ENCODE peak calls at places on chromosomes 13 and 19, in nine cellular contexts. One of them, this sample, is unnamed.

GRCh38 chr13:95709101-95709500 is 32.2 kb downstream of the DNAJC3 start:
- DNase-seq in transverse colon: no peak
- DNase-seq in brain microvascular endothelial cell: no peak
- DNase-seq in astrocyte of the spinal cord: no peak
- DNase-seq in astrocyte of the cerebellum: no peak
- DNase-seq in upper lobe of right lung: no peak
- DNase-seq in heart left ventricle: no peak
- DNase-seq in lower leg skin: no peak
- DNase-seq in CD4-positive, alpha-beta T cell: no peak
- DNase-seq in this sample: no peak

GRCh38 chr19:6056282-6056741 is 54.0 kb downstream of the RFX2 start:
- DNase-seq in astrocyte of the spinal cord: no peak
- DNase-seq in transverse colon: peak; percentile 62
- DNase-seq in astrocyte of the cerebellum: no peak
- DNase-seq in heart left ventricle: no peak
- DNase-seq in lower leg skin: peak; percentile 87
- DNase-seq in CD4-positive, alpha-beta T cell: no peak
- DNase-seq in upper lobe of right lung: no peak
- DNase-seq in brain microvascular endothelial cell: no peak
- DNase-seq in this sample: peak; percentile 13

GRCh38 chr13:20702945-20703784 is at the start of gene IL17D:
- DNase-seq in upper lobe of right lung: peak; percentile 72
- DNase-seq in lower leg skin: peak; percentile 79
- DNase-seq in brain microvascular endothelial cell: no peak
- DNase-seq in astrocyte of the cerebellum: no peak
- DNase-seq in CD4-positive, alpha-beta T cell: no peak
- DNase-seq in transverse colon: peak; percentile 43
- DNase-seq in heart left ventricle: no peak
- DNase-seq in astrocyte of the spinal cord: peak; percentile 16
- DNase-seq in this sample: peak; percentile 37

GRCh38 chr13:71831716-71832115 is 35.3 kb downstream of the DACH1 start:
- DNase-seq in brain microvascular endothelial cell: peak; percentile 9
- DNase-seq in astrocyte of the cerebellum: peak; percentile 3
- DNase-seq in CD4-positive, alpha-beta T cell: no peak
- DNase-seq in astrocyte of the spinal cord: peak; percentile 11
- DNase-seq in transverse colon: no peak
- DNase-seq in lower leg skin: no peak
- DNase-seq in upper lobe of right lung: no peak
- DNase-seq in heart left ventricle: no peak
- DNase-seq in this sample: no peak

GRCh38 chr19:36093146-36093662 is 17.7 kb upstream of the OVOL3 start:
- DNase-seq in upper lobe of right lung: no peak
- DNase-seq in brain microvascular endothelial cell: no peak
- DNase-seq in astrocyte of the spinal cord: no peak
- DNase-seq in lower leg skin: no peak
- DNase-seq in astrocyte of the cerebellum: no peak
- DNase-seq in heart left ventricle: no peak
- DNase-seq in CD4-positive, alpha-beta T cell: no peak
- DNase-seq in transverse colon: no peak
- DNase-seq in this sample: no peak

GRCh38 chr19:33510728-33511255 is 10.8 kb downstream of the PEPD start:
- DNase-seq in astrocyte of the cerebellum: no peak
- DNase-seq in CD4-positive, alpha-beta T cell: no peak
- DNase-seq in lower leg skin: no peak
- DNase-seq in brain microvascular endothelial cell: no peak
- DNase-seq in astrocyte of the spinal cord: no peak
- DNase-seq in upper lobe of right lung: no peak
- DNase-seq in heart left ventricle: no peak
- DNase-seq in transverse colon: no peak
- DNase-seq in this sample: no peak

GRCh38 chr19:46629546-46630025 is 4.7 kb upstream of the PTGIR start:
- DNase-seq in CD4-positive, alpha-beta T cell: no peak
- DNase-seq in heart left ventricle: peak; percentile 67
- DNase-seq in lower leg skin: no peak
- DNase-seq in brain microvascular endothelial cell: no peak
- DNase-seq in astrocyte of the cerebellum: no peak
- DNase-seq in transverse colon: no peak
- DNase-seq in astrocyte of the spinal cord: no peak
- DNase-seq in upper lobe of right lung: no peak
- DNase-seq in this sample: no peak

GRCh38 chr19:47228168-47228936 is 2.6 kb downstream of the BBC3 start:
- DNase-seq in upper lobe of right lung: peak; percentile 84
- DNase-seq in heart left ventricle: peak; percentile 55
- DNase-seq in transverse colon: peak; percentile 74
- DNase-seq in astrocyte of the cerebellum: no peak
- DNase-seq in brain microvascular endothelial cell: no peak
- DNase-seq in astrocyte of the spinal cord: peak; percentile 29
- DNase-seq in CD4-positive, alpha-beta T cell: no peak
- DNase-seq in lower leg skin: peak; percentile 93
- DNase-seq in this sample: peak; percentile 60

GRCh38 chr13:40228981-40229380 is 437.5 kb downstream of the FOXO1 start:
- DNase-seq in lower leg skin: no peak
- DNase-seq in astrocyte of the cerebellum: no peak
- DNase-seq in transverse colon: no peak
- DNase-seq in brain microvascular endothelial cell: no peak
- DNase-seq in CD4-positive, alpha-beta T cell: no peak
- DNase-seq in upper lobe of right lung: no peak
- DNase-seq in astrocyte of the spinal cord: no peak
- DNase-seq in heart left ventricle: no peak
- DNase-seq in this sample: no peak

GRCh38 chr13:42788601-42789000 is 7.2 kb downstream of the FAM216B start:
- DNase-seq in astrocyte of the spinal cord: no peak
- DNase-seq in astrocyte of the cerebellum: no peak
- DNase-seq in heart left ventricle: no peak
- DNase-seq in transverse colon: no peak
- DNase-seq in brain microvascular endothelial cell: no peak
- DNase-seq in CD4-positive, alpha-beta T cell: no peak
- DNase-seq in lower leg skin: no peak
- DNase-seq in upper lobe of right lung: no peak
- DNase-seq in this sample: no peak

GRCh38 chr19:40241809-40242384 is 15.4 kb upstream of the CCNP start:
- DNase-seq in transverse colon: no peak
- DNase-seq in lower leg skin: no peak
- DNase-seq in brain microvascular endothelial cell: no peak
- DNase-seq in CD4-positive, alpha-beta T cell: no peak
- DNase-seq in astrocyte of the spinal cord: peak; percentile 46
- DNase-seq in heart left ventricle: peak; percentile 77
- DNase-seq in astrocyte of the cerebellum: peak; percentile 80
- DNase-seq in upper lobe of right lung: no peak
- DNase-seq in this sample: no peak

GRCh38 chr19:10417598-10418280 is 2.6 kb upstream of the PDE4A start:
- DNase-seq in heart left ventricle: no peak
- DNase-seq in lower leg skin: no peak
- DNase-seq in astrocyte of the spinal cord: no peak
- DNase-seq in CD4-positive, alpha-beta T cell: no peak
- DNase-seq in upper lobe of right lung: no peak
- DNase-seq in brain microvascular endothelial cell: no peak
- DNase-seq in transverse colon: no peak
- DNase-seq in astrocyte of the cerebellum: no peak
- DNase-seq in this sample: no peak

GRCh38 chr19:10419200-10419645 is 1.1 kb upstream of the PDE4A start:
- DNase-seq in brain microvascular endothelial cell: no peak
- DNase-seq in astrocyte of the spinal cord: no peak
- DNase-seq in heart left ventricle: no peak
- DNase-seq in lower leg skin: peak; percentile 73
- DNase-seq in upper lobe of right lung: no peak
- DNase-seq in transverse colon: no peak
- DNase-seq in astrocyte of the cerebellum: no peak
- DNase-seq in CD4-positive, alpha-beta T cell: no peak
- DNase-seq in this sample: peak; percentile 65

GRCh38 chr19:10419646-10420443 is 493 bp upstream of the PDE4A start:
- DNase-seq in heart left ventricle: no peak
- DNase-seq in CD4-positive, alpha-beta T cell: no peak
- DNase-seq in astrocyte of the cerebellum: no peak
- DNase-seq in upper lobe of right lung: no peak
- DNase-seq in brain microvascular endothelial cell: peak; percentile 91
- DNase-seq in lower leg skin: peak; percentile 86
- DNase-seq in astrocyte of the spinal cord: peak; percentile 80
- DNase-seq in transverse colon: no peak
- DNase-seq in this sample: no peak

GRCh38 chr19:10416380-10417257 is 3.7 kb upstream of the PDE4A start:
- DNase-seq in astrocyte of the spinal cord: peak; percentile 79
- DNase-seq in CD4-positive, alpha-beta T cell: peak; percentile 89
- DNase-seq in astrocyte of the cerebellum: peak; percentile 50
- DNase-seq in brain microvascular endothelial cell: peak; percentile 80
- DNase-seq in lower leg skin: peak; percentile 95
- DNase-seq in heart left ventricle: peak; percentile 83
- DNase-seq in upper lobe of right lung: peak; percentile 94
- DNase-seq in transverse colon: peak; percentile 90
- DNase-seq in this sample: peak; percentile 100

GRCh38 chr19:10418281-10419199 is 1.8 kb upstream of the PDE4A start:
- DNase-seq in transverse colon: no peak
- DNase-seq in CD4-positive, alpha-beta T cell: no peak
- DNase-seq in upper lobe of right lung: no peak
- DNase-seq in astrocyte of the cerebellum: no peak
- DNase-seq in astrocyte of the spinal cord: peak; percentile 41
- DNase-seq in lower leg skin: peak; percentile 75
- DNase-seq in heart left ventricle: no peak
- DNase-seq in brain microvascular endothelial cell: no peak
- DNase-seq in this sample: no peak
- TF ChIP-seq CTCF in transverse colon: no peak
- TF ChIP-seq CTCF in CD4-positive, alpha-beta T cell: no peak
- TF ChIP-seq CTCF in upper lobe of right lung: no peak
- TF ChIP-seq CTCF in astrocyte of the cerebellum: peak; percentile 10
- TF ChIP-seq CTCF in astrocyte of the spinal cord: peak; percentile 31
- TF ChIP-seq CTCF in lower leg skin: no peak
- TF ChIP-seq CTCF in heart left ventricle: no peak
- TF ChIP-seq CTCF in brain microvascular endothelial cell: peak; percentile 35
- TF ChIP-seq CTCF in this sample: no peak

GRCh38 chr13:24407844-24408243 is 98.5 kb downstream of the C1QTNF9 start:
- DNase-seq in CD4-positive, alpha-beta T cell: no peak
- DNase-seq in astrocyte of the spinal cord: no peak
- DNase-seq in transverse colon: no peak
- DNase-seq in lower leg skin: no peak
- DNase-seq in astrocyte of the cerebellum: no peak
- DNase-seq in heart left ventricle: no peak
- DNase-seq in upper lobe of right lung: no peak
- DNase-seq in brain microvascular endothelial cell: no peak
- DNase-seq in this sample: no peak
- TF ChIP-seq CTCF in CD4-positive, alpha-beta T cell: no peak
- TF ChIP-seq CTCF in astrocyte of the spinal cord: no peak
- TF ChIP-seq CTCF in transverse colon: no peak
- TF ChIP-seq CTCF in lower leg skin: no peak
- TF ChIP-seq CTCF in astrocyte of the cerebellum: no peak
- TF ChIP-seq CTCF in heart left ventricle: no peak
- TF ChIP-seq CTCF in upper lobe of right lung: no peak
- TF ChIP-seq CTCF in brain microvascular endothelial cell: peak; percentile 5
- TF ChIP-seq CTCF in this sample: no peak

DNA sequence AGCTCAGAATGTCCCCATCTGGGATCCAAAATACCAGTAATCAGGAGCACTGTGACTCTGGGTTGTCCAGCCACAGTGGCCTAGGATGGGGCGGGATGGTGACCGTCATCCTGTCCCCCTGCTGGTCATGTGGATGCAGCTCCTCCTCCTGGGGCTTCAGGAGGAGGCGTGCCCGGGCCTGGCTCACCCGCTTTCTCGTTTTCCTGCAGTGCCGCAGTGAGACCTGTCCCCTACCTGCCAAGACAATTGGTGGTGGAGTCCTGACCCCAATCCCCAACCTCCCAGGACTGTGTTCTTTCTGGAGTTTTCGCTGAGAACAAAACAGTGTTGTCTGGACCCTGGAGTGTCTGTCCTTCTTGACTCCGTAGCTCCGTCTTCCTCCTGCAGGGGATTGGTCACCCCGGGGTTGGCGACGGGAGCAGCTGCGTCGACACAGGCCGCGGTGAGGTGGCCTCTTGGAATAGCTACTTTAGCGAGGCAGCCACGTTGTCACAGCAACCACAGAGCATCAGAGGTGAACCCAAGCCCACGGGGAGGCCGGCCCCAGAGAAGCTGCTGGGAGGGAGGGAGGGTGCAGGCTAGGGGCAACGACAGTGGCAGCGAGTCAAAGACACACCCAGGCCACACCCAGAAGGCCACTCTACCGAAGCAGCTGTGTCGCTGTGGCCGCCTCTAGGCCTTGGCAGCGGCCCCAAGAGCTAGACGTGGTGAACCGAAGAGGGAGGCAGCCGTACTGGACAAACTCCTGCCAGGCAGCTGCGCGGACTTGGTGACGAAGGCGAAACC is 10.1 kb upstream of the EMC10 start:
- DNase-seq in astrocyte of the cerebellum: no peak
- DNase-seq in upper lobe of right lung: peak; percentile 85
- DNase-seq in heart left ventricle: no peak
- DNase-seq in brain microvascular endothelial cell: no peak
- DNase-seq in astrocyte of the spinal cord: no peak
- DNase-seq in transverse colon: peak; percentile 69
- DNase-seq in CD4-positive, alpha-beta T cell: no peak
- DNase-seq in lower leg skin: no peak
- DNase-seq in this sample: no peak
- TF ChIP-seq CTCF in astrocyte of the cerebellum: peak; percentile 22
- TF ChIP-seq CTCF in upper lobe of right lung: no peak
- TF ChIP-seq CTCF in heart left ventricle: no peak
- TF ChIP-seq CTCF in brain microvascular endothelial cell: peak; percentile 51
- TF ChIP-seq CTCF in astrocyte of the spinal cord: peak; percentile 42
- TF ChIP-seq CTCF in transverse colon: no peak
- TF ChIP-seq CTCF in CD4-positive, alpha-beta T cell: no peak
- TF ChIP-seq CTCF in lower leg skin: no peak
- TF ChIP-seq CTCF in this sample: no peak

GRCh38 chr19:13037161-13037560 is 41.9 kb downstream of the NFIX start:
- DNase-seq in astrocyte of the cerebellum: no peak
- DNase-seq in heart left ventricle: no peak
- DNase-seq in lower leg skin: no peak
- DNase-seq in brain microvascular endothelial cell: peak; percentile 74
- DNase-seq in CD4-positive, alpha-beta T cell: no peak
- DNase-seq in transverse colon: no peak
- DNase-seq in astrocyte of the spinal cord: peak; percentile 79
- DNase-seq in upper lobe of right lung: no peak
- DNase-seq in this sample: no peak

GRCh38 chr19:13039211-13039789 is 44.0 kb downstream of the NFIX start:
- DNase-seq in brain microvascular endothelial cell: no peak
- DNase-seq in transverse colon: no peak
- DNase-seq in lower leg skin: no peak
- DNase-seq in upper lobe of right lung: no peak
- DNase-seq in astrocyte of the cerebellum: no peak
- DNase-seq in CD4-positive, alpha-beta T cell: no peak
- DNase-seq in heart left ventricle: no peak
- DNase-seq in astrocyte of the spinal cord: no peak
- DNase-seq in this sample: no peak

GRCh38 chr19:13036366-13036976 is 41.2 kb downstream of the NFIX start:
- DNase-seq in brain microvascular endothelial cell: peak; percentile 56
- DNase-seq in CD4-positive, alpha-beta T cell: no peak
- DNase-seq in astrocyte of the spinal cord: peak; percentile 70
- DNase-seq in upper lobe of right lung: peak; percentile 79
- DNase-seq in astrocyte of the cerebellum: no peak
- DNase-seq in transverse colon: peak; percentile 81
- DNase-seq in heart left ventricle: peak; percentile 75
- DNase-seq in lower leg skin: no peak
- DNase-seq in this sample: no peak

GRCh38 chr19:13038306-13039210 is 43.3 kb downstream of the NFIX start:
- DNase-seq in upper lobe of right lung: no peak
- DNase-seq in transverse colon: no peak
- DNase-seq in brain microvascular endothelial cell: no peak
- DNase-seq in CD4-positive, alpha-beta T cell: no peak
- DNase-seq in lower leg skin: no peak
- DNase-seq in heart left ventricle: no peak
- DNase-seq in astrocyte of the spinal cord: no peak
- DNase-seq in astrocyte of the cerebellum: no peak
- DNase-seq in this sample: no peak

DNA sequence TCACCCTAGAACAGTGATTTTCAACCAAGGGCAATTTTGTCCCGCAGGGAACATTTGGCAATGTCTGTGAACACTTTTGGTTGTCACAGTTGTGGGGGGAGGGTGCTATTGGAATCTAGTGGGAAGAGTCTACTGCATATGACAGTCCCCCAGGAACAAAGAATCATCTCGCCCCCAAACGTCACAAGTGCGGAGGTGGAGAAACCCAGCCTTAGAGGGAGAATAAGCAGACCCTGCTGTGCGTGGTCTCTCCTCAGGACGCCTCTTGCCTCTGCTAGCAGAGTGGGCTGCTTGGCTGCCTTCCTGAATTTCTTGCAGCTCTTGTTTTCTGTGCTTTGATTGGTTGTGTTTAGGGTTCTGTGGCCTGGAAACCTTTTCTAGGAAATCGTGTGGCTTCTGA is 42.4 kb downstream of the NFIX start:
- DNase-seq in brain microvascular endothelial cell: no peak
- DNase-seq in upper lobe of right lung: no peak
- DNase-seq in astrocyte of the cerebellum: no peak
- DNase-seq in CD4-positive, alpha-beta T cell: no peak
- DNase-seq in heart left ventricle: no peak
- DNase-seq in transverse colon: no peak
- DNase-seq in lower leg skin: no peak
- DNase-seq in astrocyte of the spinal cord: no peak
- DNase-seq in this sample: no peak
- TF ChIP-seq CTCF in brain microvascular endothelial cell: no peak
- TF ChIP-seq CTCF in upper lobe of right lung: no peak
- TF ChIP-seq CTCF in astrocyte of the cerebellum: no peak
- TF ChIP-seq CTCF in CD4-positive, alpha-beta T cell: no peak
- TF ChIP-seq CTCF in heart left ventricle: no peak
- TF ChIP-seq CTCF in transverse colon: no peak
- TF ChIP-seq CTCF in lower leg skin: no peak
- TF ChIP-seq CTCF in astrocyte of the spinal cord: no peak
- TF ChIP-seq CTCF in this sample: no peak

This sample was measured in natural killer cell.